ENCODE peak calls at places on chromosomes 4 and X, in four cellular contexts. P, R, N and E are unnamed samples.
A peak's percentile ranks its signal among the peaks of the same experiment; 100 is the strongest.

GRCh38 chr4:118910221-118910620 is 21.6 kb downstream of the SYNPO2 start:
- DNase-seq in R (no peak), P (no peak), N (no peak), E (no peak)

GRCh38 chrX:68433155-68433980 is at the start of gene OPHN1:
- DNase-seq in P (peak; percentile 15), N (peak; percentile 59), R (no peak), E (no peak)

GRCh38 chrX:82677281-82677680 is 830.8 kb upstream of the POU3F4 start:
- DNase-seq in P (no peak), R (no peak), N (no peak), E (no peak)

GRCh38 chr4:26692014-26692726 is 108.3 kb downstream of the TBC1D19 start:
- DNase-seq in N (peak; percentile 63), R (no peak), P (no peak), E (no peak)

GRCh38 chr4:125187221-125187620 is 127.5 kb upstream of the FAT4 start:
- DNase-seq in P (no peak), R (no peak), N (no peak), E (no peak)

GRCh38 chr4:139018501-139018900 is 2.9 kb downstream of the NOCT start:
- DNase-seq in R (no peak), N (no peak), P (no peak), E (no peak)

GRCh38 chrX:148572332-148572731 is 71.9 kb downstream of the AFF2 start:
- DNase-seq in P (no peak), N (no peak), R (no peak), E (no peak)

GRCh38 chr4:52263612-52264011 is 212.5 kb downstream of the SPATA18 start:
- DNase-seq in P (no peak), N (no peak), R (no peak), E (no peak)

GRCh38 chr4:951186-951585 is 18.9 kb downstream of the TMEM175 start:
- DNase-seq in R (peak; percentile 11), P (no peak), N (no peak), E (no peak)

GRCh38 chr4:71545168-71545567 is 206.3 kb downstream of the SLC4A4 start:
- DNase-seq in R (no peak), P (no peak), N (no peak), E (no peak)

GRCh38 chr4:150310159-150310895 is 232.1 kb downstream of the DCLK2 start:
- DNase-seq in R (no peak), N (no peak), P (no peak), E (no peak)

GRCh38 chrX:111244238-111244750 is 26.0 kb downstream of the CAPN6 start:
- DNase-seq in R (no peak), N (peak; percentile 16), P (no peak), E (no peak)

GRCh38 chrX:115958687-115959359 is 211.7 kb upstream of the AGTR2 start:
- DNase-seq in P (no peak), N (no peak), R (no peak), E (no peak)

GRCh38 chrX:134622813-134623185 is 35.5 kb downstream of the PLAC1 start:
- DNase-seq in N (no peak), R (no peak), P (no peak), E (no peak)

GRCh38 chrX:110420771-110421498 is 62.3 kb downstream of the RTL9 start:
- DNase-seq in N (peak; percentile 35), P (no peak), R (no peak), E (no peak)

GRCh38 chr4:140163029-140163810 is 9.2 kb upstream of the MAML3 start:
- DNase-seq in N (no peak), R (no peak), P (no peak), E (no peak)

GRCh38 chrX:100973411-100973810 is 3.9 kb downstream of the ARL13A start:
- DNase-seq in R (no peak), N (no peak), P (no peak), E (no peak)

GRCh38 chr4:7032591-7032990 is 10.6 kb upstream of the TADA2B start:
- DNase-seq in P (no peak), R (no peak), N (no peak), E (no peak)

GRCh38 chrX:123803331-123803983 is 56.4 kb upstream of the XIAP start:
- DNase-seq in R (no peak), N (peak; percentile 68), P (peak; percentile 22), E (no peak)

GRCh38 chrX:49040376-49040955 is 2.7 kb downstream of the TFE3 start:
- DNase-seq in P (no peak), R (no peak), N (no peak), E (no peak)

GRCh38 chr4:102639602-102640001 is 121.2 kb downstream of the MANBA start:
- DNase-seq in P (no peak), N (no peak), R (no peak), E (no peak)

GRCh38 chrX:44344194-44344593 is 722 bp upstream of the EFHC2 start:
- DNase-seq in N (peak; percentile 76), P (peak; percentile 19), R (no peak), E (no peak)

GRCh38 chrX:9464435-9465371 is at the start of gene TBL1X:
- DNase-seq in N (peak; percentile 88), R (peak; percentile 32), P (no peak), E (no peak)

GRCh38 chr4:121784975-121785374 is 16.1 kb upstream of the EXOSC9 start:
- DNase-seq in P (no peak), N (no peak), R (no peak), E (no peak)

GRCh38 chr4:173231916-173232315 is 63.3 kb downstream of the GALNT7 start:
- DNase-seq in N (peak; percentile 58), P (peak; percentile 11), R (no peak), E (no peak)

GRCh38 chr4:189232274-189232673 is 708.4 kb upstream of the FRG1 start:
- DNase-seq in N (no peak), P (no peak), R (no peak), E (no peak)

GRCh38 chrX:130741151-130741550 is 161.9 kb downstream of the ENOX2 start:
- DNase-seq in P (no peak), R (no peak), N (no peak), E (no peak)

GRCh38 chr4:5885733-5886132 is 7.2 kb downstream of the CRMP1 start:
- DNase-seq in N (no peak), R (no peak), P (no peak), E (no peak)

GRCh38 chr4:158991534-158992155 is 111.2 kb upstream of the RAPGEF2 start:
- DNase-seq in P (no peak), N (no peak), R (no peak), E (no peak)

GRCh38 chrX:39757971-39758370 is 339.8 kb downstream of the BCOR start:
- DNase-seq in N (no peak), P (no peak), R (no peak), E (no peak)
- TF ChIP-seq SPI1 in N (no peak), P (no peak), R (no peak), E (no peak)

GRCh38 chr4:167622481-167623240 is 388.4 kb upstream of the SPOCK3 start:
- DNase-seq in R (peak; percentile 39), N (peak; percentile 27), P (peak; percentile 31), E (no peak)
- TF ChIP-seq SPI1 in R (no peak), N (no peak), P (no peak), E (no peak)

DNA sequence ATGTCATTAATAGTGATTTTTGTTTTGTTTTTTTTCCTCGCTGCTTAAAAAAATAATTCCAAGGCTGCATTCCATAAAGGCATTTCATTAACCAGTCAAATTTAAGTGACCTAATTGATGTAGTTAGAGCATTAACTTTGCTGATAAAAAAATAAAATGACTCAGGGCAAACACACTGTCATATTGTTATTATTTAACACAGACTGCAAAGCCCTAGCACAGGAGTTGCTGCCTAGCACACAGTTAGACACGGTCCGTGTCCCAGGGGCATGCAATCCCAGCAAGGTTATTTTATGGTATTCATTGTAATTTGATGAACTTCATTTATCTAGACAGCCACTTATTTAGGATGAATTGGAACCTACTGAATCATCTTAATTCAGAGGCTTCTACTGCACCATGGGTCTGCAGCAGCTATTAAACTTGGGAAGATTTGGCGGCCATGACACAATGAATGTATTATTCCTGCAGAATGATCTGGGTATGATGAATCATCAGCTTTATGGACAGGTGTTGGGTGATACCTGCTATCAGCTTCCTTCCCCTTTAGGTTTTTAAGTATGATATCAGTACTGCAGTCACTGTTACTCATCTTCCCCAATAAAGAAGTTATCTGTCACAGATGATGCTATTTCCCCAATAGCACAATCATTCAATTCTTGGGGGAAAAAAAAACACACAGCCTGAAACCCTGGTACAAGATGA is 182.7 kb downstream of the PPARGC1A start:
- DNase-seq in P (no peak), R (no peak), N (no peak), E (no peak)
- TF ChIP-seq SPI1 in P (no peak), R (no peak), N (no peak), E (no peak)

GRCh38 chr4:11468901-11469300 is 40.2 kb upstream of the HS3ST1 start:
- DNase-seq in R (no peak), N (no peak), P (no peak), E (no peak)
- TF ChIP-seq SPI1 in R (no peak), N (no peak), P (no peak), E (no peak)

GRCh38 chr4:40307627-40308497 is 27.3 kb upstream of the CHRNA9 start:
- DNase-seq in P (peak; percentile 91), R (no peak), N (peak; percentile 82), E (peak; percentile 84)
- TF ChIP-seq SPI1 in P (peak; percentile 96), R (peak; percentile 98), N (peak; percentile 74), E (peak; percentile 99)

DNA sequence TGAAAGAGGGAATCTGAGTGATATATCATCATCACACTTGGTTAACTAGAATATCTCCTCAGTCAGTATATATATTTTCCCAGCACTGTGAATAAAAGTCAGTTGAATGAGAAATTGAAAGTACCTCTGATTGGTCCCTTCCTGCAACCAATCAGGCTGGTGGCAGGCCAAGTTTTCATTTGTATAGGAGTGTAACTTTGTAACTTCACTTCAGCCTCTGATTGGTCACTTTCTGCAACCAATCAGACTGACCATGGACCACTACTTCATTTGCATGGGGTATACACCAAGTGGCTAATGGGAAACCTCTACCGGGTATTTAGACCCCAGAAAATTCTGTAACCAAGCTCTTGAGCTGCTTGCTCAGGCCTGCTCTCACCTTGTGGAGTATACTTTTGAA is 1.9 kb upstream of the PGK1 start:
- DNase-seq in N (no peak), R (no peak), P (no peak), E (no peak)
- TF ChIP-seq SPI1 in N (no peak), R (no peak), P (no peak), E (no peak)

DNA sequence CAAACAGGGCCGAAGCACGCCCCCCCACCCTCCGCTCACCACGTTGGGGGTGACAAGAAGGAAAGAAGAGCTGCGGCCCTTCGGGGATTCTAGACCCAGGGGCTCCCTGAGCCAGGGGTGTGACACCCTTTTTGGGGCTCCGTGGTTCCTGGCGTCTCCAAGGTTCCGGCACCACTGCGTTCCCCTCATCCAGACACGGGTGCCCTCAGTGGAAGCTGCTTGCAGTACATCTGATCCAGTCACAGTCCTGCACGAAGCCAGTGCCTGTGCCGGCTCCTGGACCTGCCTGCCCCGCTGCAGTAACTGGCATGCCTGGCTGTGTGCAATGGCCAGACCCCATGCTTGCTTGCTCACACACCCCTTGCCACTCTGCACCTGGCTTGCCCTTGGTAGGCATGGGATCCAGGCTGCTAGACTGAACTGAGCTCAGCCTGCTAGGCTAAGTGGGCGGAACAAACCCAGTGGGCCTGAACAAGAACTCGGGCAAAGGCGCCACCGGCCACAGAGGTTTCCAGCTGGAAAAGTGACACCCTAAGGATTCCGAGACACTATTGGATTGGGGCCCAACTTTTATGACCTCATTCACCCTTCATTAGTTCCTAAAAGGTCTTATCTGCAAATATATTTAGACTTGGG is 420.4 kb upstream of the AGA start:
- DNase-seq in P (no peak), N (no peak), R (no peak), E (no peak)
- TF ChIP-seq SPI1 in P (no peak), N (no peak), R (no peak), E (no peak)

GRCh38 chrX:150503898-150504219 is 64.6 kb upstream of the MTM1 start:
- DNase-seq in R (no peak), N (no peak), P (no peak), E (no peak)
- TF ChIP-seq SPI1 in R (no peak), N (no peak), P (no peak), E (no peak)